ENCODE peak calls at places on chromosome 1, in nine cellular contexts. D, K, H, S, T, Y, J, G and V are unnamed samples.

GRCh38 chr1:167110586-167110985 is 16.7 kb downstream of the STYXL2 start:
- DNase-seq in G (no peak), H (no peak), S (no peak), Y (no peak), T (no peak), D (no peak), K (no peak), J (no peak), V (no peak)

GRCh38 chr1:205429742-205430464 is 8.0 kb upstream of the LEMD1 start:
- DNase-seq in T (no peak), Y (no peak), K (no peak), S (no peak), G (no peak), H (no peak), J (no peak), D (no peak), V (no peak)

GRCh38 chr1:15459771-15460719 is 3.5 kb downstream of the CELA2A start:
- DNase-seq in S (peak), J (no peak), D (no peak), H (no peak), Y (no peak), K (no peak), T (no peak), G (no peak), V (no peak)

GRCh38 chr1:43836267-43836951 is 97.2 kb upstream of the ARTN start:
- DNase-seq in H (no peak), S (peak), G (no peak), K (peak), D (peak), T (no peak), J (peak), Y (no peak), V (no peak)

GRCh38 chr1:110130113-110130591 is 17.9 kb downstream of the UBL4B start:
- DNase-seq in Y (no peak), J (peak), H (no peak), D (no peak), S (no peak), K (no peak), T (no peak), G (no peak), V (no peak)

GRCh38 chr1:200290010-200290685 is 119.7 kb downstream of the ZNF281 start:
- DNase-seq in S (peak), G (no peak), H (peak), Y (no peak), J (no peak), T (no peak), D (no peak), K (peak), V (no peak)

GRCh38 chr1:33641099-33641830 is 168.8 kb downstream of the ZSCAN20 start:
- DNase-seq in T (no peak), G (no peak), K (peak), D (no peak), J (no peak), S (peak), Y (no peak), H (no peak), V (no peak)

GRCh38 chr1:245290836-245291235 is 136.1 kb downstream of the KIF26B start:
- DNase-seq in K (no peak), G (no peak), Y (no peak), T (no peak), D (no peak), S (no peak), J (no peak), H (no peak), V (no peak)

GRCh38 chr1:9085306-9085940 is 16.0 kb upstream of the SLC2A5 start:
- DNase-seq in S (no peak), J (no peak), D (no peak), T (no peak), H (no peak), G (no peak), Y (no peak), K (no peak), V (no peak)

GRCh38 chr1:111699268-111699667 is 39.9 kb downstream of the INKA2 start:
- DNase-seq in J (no peak), K (no peak), D (no peak), T (no peak), H (no peak), S (no peak), Y (no peak), G (no peak), V (no peak)

GRCh38 chr1:29342351-29342750 is 106.0 kb downstream of the PTPRU start:
- DNase-seq in T (no peak), G (no peak), D (no peak), H (no peak), Y (no peak), J (no peak), K (no peak), S (no peak), V (no peak)

GRCh38 chr1:165773324-165773965 is 4.8 kb upstream of the TMCO1 start:
- DNase-seq in J (no peak), K (no peak), D (no peak), S (peak), G (no peak), T (peak), Y (no peak), H (no peak), V (no peak)

GRCh38 chr1:53220962-53221286 is 490 bp upstream of the CZIB start:
- DNase-seq in J (no peak), T (no peak), S (no peak), Y (no peak), G (no peak), D (no peak), K (no peak), H (no peak), V (no peak)